ENCODE peak calls at places on chromosomes 2 and 18, in six cellular contexts. One of them, this sample, is unnamed.

GRCh38 chr18:39414009-39414700 is 1848.6 kb upstream of the CELF4 start:
- DNase-seq in B cell: no peak
- DNase-seq in kidney epithelial cell: peak; percentile 63
- DNase-seq in Panc1: peak; percentile 61
- DNase-seq in astrocyte: peak; percentile 78
- DNase-seq in transverse colon: no peak
- DNase-seq in this sample: peak; percentile 83

GRCh38 chr2:240369725-240370585 is 65.5 kb upstream of the GPC1 start:
- DNase-seq in B cell: no peak
- DNase-seq in kidney epithelial cell: peak; percentile 83
- DNase-seq in Panc1: no peak
- DNase-seq in astrocyte: peak; percentile 95
- DNase-seq in transverse colon: peak; percentile 33
- DNase-seq in this sample: peak; percentile 84

GRCh38 chr2:146651361-146651760 is 1193.5 kb upstream of the ACVR2A start:
- DNase-seq in B cell: no peak
- DNase-seq in kidney epithelial cell: no peak
- DNase-seq in Panc1: no peak
- DNase-seq in astrocyte: no peak
- DNase-seq in transverse colon: no peak
- DNase-seq in this sample: no peak

GRCh38 chr2:121489284-121489683 is 41.4 kb upstream of the RNU4ATAC start:
- DNase-seq in B cell: no peak
- DNase-seq in kidney epithelial cell: no peak
- DNase-seq in Panc1: no peak
- DNase-seq in astrocyte: peak; percentile 20
- DNase-seq in transverse colon: no peak
- DNase-seq in this sample: peak; percentile 92

GRCh38 chr2:237702439-237703397 is 75.3 kb downstream of the LRRFIP1 start:
- DNase-seq in B cell: no peak
- DNase-seq in kidney epithelial cell: no peak
- DNase-seq in Panc1: no peak
- DNase-seq in astrocyte: peak; percentile 85
- DNase-seq in transverse colon: peak; percentile 53
- DNase-seq in this sample: peak; percentile 36

GRCh38 chr2:16568998-16569397 is 96.6 kb downstream of the CYRIA start:
- DNase-seq in B cell: no peak
- DNase-seq in kidney epithelial cell: no peak
- DNase-seq in Panc1: no peak
- DNase-seq in astrocyte: peak; percentile 18
- DNase-seq in transverse colon: no peak
- DNase-seq in this sample: no peak

GRCh38 chr2:28638102-28638501 is 113.5 kb upstream of the PPP1CB start:
- DNase-seq in B cell: no peak
- DNase-seq in kidney epithelial cell: no peak
- DNase-seq in Panc1: no peak
- DNase-seq in astrocyte: no peak
- DNase-seq in transverse colon: no peak
- DNase-seq in this sample: no peak

GRCh38 chr18:62772860-62773584 is 57.7 kb downstream of the PHLPP1 start:
- DNase-seq in B cell: no peak
- DNase-seq in kidney epithelial cell: no peak
- DNase-seq in Panc1: no peak
- DNase-seq in astrocyte: no peak
- DNase-seq in transverse colon: no peak
- DNase-seq in this sample: no peak

GRCh38 chr18:79933765-79934164 is 17.7 kb downstream of the SLC66A2 start:
- DNase-seq in B cell: no peak
- DNase-seq in kidney epithelial cell: no peak
- DNase-seq in Panc1: no peak
- DNase-seq in astrocyte: peak; percentile 21
- DNase-seq in transverse colon: peak; percentile 71
- DNase-seq in this sample: no peak

GRCh38 chr18:26227051-26227672 is 917 bp downstream of the TAF4B start:
- DNase-seq in B cell: no peak
- DNase-seq in kidney epithelial cell: no peak
- DNase-seq in Panc1: no peak
- DNase-seq in astrocyte: no peak
- DNase-seq in transverse colon: no peak
- DNase-seq in this sample: peak; percentile 34

GRCh38 chr2:176192351-176192750 is 3.9 kb downstream of the HOXD1 start:
- DNase-seq in B cell: no peak
- DNase-seq in kidney epithelial cell: no peak
- DNase-seq in Panc1: no peak
- DNase-seq in astrocyte: no peak
- DNase-seq in transverse colon: no peak
- DNase-seq in this sample: no peak

GRCh38 chr2:19178175-19178574 is 180.2 kb downstream of the OSR1 start:
- DNase-seq in B cell: no peak
- DNase-seq in kidney epithelial cell: no peak
- DNase-seq in Panc1: no peak
- DNase-seq in astrocyte: peak; percentile 46
- DNase-seq in transverse colon: no peak
- DNase-seq in this sample: peak; percentile 27

GRCh38 chr18:10681581-10682367 is 155.9 kb downstream of the NAPG start:
- DNase-seq in B cell: no peak
- DNase-seq in kidney epithelial cell: no peak
- DNase-seq in Panc1: no peak
- DNase-seq in astrocyte: no peak
- DNase-seq in transverse colon: no peak
- DNase-seq in this sample: no peak

GRCh38 chr2:11102956-11103860 is 52.1 kb upstream of the SLC66A3 start:
- DNase-seq in B cell: no peak
- DNase-seq in kidney epithelial cell: no peak
- DNase-seq in Panc1: no peak
- DNase-seq in astrocyte: no peak
- DNase-seq in transverse colon: no peak
- DNase-seq in this sample: no peak

GRCh38 chr2:220961461-220961860 is 610.6 kb downstream of the EPHA4 start:
- DNase-seq in B cell: no peak
- DNase-seq in kidney epithelial cell: no peak
- DNase-seq in Panc1: no peak
- DNase-seq in astrocyte: no peak
- DNase-seq in transverse colon: no peak
- DNase-seq in this sample: no peak

GRCh38 chr2:116061023-116061422 is 1618.6 kb downstream of the DPP10 start:
- DNase-seq in B cell: no peak
- DNase-seq in kidney epithelial cell: no peak
- DNase-seq in Panc1: no peak
- DNase-seq in astrocyte: no peak
- DNase-seq in transverse colon: no peak
- DNase-seq in this sample: no peak

GRCh38 chr18:5167827-5168226 is 29.2 kb downstream of the AKAIN1 start:
- DNase-seq in B cell: no peak
- DNase-seq in kidney epithelial cell: no peak
- DNase-seq in Panc1: no peak
- DNase-seq in astrocyte: no peak
- DNase-seq in transverse colon: no peak
- DNase-seq in this sample: no peak

DNA sequence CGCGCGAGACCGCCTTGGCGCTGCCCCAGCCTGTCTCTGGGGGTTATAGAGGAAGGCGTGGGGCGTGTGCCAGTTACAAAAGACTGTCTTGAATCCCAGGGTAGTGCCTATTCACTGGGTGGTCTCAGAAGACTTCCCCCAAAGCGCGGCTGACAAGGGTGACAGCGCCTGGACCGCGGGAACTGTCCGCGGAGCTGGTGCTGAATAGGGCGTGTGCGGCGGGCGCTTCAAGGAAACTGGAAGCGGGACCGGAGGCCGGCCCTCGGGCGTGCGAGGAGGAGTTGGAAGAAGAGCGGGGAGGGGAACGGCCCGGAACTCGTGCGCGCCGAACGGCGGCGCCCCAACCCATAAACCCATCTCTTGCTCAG is 2.3 kb downstream of the EGR4 start:
- DNase-seq in B cell: peak; percentile 76
- DNase-seq in kidney epithelial cell: no peak
- DNase-seq in Panc1: no peak
- DNase-seq in astrocyte: peak; percentile 36
- DNase-seq in transverse colon: peak; percentile 45
- DNase-seq in this sample: no peak
- TF ChIP-seq CTCF in B cell: no peak
- TF ChIP-seq CTCF in kidney epithelial cell: no peak
- TF ChIP-seq CTCF in Panc1: no peak
- TF ChIP-seq CTCF in astrocyte: no peak
- TF ChIP-seq CTCF in transverse colon: no peak
- TF ChIP-seq CTCF in this sample: no peak

GRCh38 chr2:45837812-45838341 is 186.4 kb downstream of the PRKCE start:
- DNase-seq in B cell: no peak
- DNase-seq in kidney epithelial cell: no peak
- DNase-seq in Panc1: no peak
- DNase-seq in astrocyte: no peak
- DNase-seq in transverse colon: no peak
- DNase-seq in this sample: no peak

GRCh38 chr2:45834858-45835257 is 183.4 kb downstream of the PRKCE start:
- DNase-seq in B cell: no peak
- DNase-seq in kidney epithelial cell: no peak
- DNase-seq in Panc1: no peak
- DNase-seq in astrocyte: no peak
- DNase-seq in transverse colon: no peak
- DNase-seq in this sample: no peak

GRCh38 chr2:45836740-45837139 is 185.3 kb downstream of the PRKCE start:
- DNase-seq in B cell: peak; percentile 48
- DNase-seq in kidney epithelial cell: no peak
- DNase-seq in Panc1: no peak
- DNase-seq in astrocyte: no peak
- DNase-seq in transverse colon: no peak
- DNase-seq in this sample: no peak

GRCh38 chr2:45834372-45834771 is 182.9 kb downstream of the PRKCE start:
- DNase-seq in B cell: no peak
- DNase-seq in kidney epithelial cell: no peak
- DNase-seq in Panc1: no peak
- DNase-seq in astrocyte: no peak
- DNase-seq in transverse colon: no peak
- DNase-seq in this sample: no peak

GRCh38 chr2:45836316-45836715 is 184.8 kb downstream of the PRKCE start:
- DNase-seq in B cell: no peak
- DNase-seq in kidney epithelial cell: no peak
- DNase-seq in Panc1: no peak
- DNase-seq in astrocyte: no peak
- DNase-seq in transverse colon: no peak
- DNase-seq in this sample: no peak
- TF ChIP-seq CTCF in B cell: no peak
- TF ChIP-seq CTCF in kidney epithelial cell: no peak
- TF ChIP-seq CTCF in Panc1: no peak
- TF ChIP-seq CTCF in astrocyte: no peak
- TF ChIP-seq CTCF in transverse colon: no peak
- TF ChIP-seq CTCF in this sample: no peak

DNA sequence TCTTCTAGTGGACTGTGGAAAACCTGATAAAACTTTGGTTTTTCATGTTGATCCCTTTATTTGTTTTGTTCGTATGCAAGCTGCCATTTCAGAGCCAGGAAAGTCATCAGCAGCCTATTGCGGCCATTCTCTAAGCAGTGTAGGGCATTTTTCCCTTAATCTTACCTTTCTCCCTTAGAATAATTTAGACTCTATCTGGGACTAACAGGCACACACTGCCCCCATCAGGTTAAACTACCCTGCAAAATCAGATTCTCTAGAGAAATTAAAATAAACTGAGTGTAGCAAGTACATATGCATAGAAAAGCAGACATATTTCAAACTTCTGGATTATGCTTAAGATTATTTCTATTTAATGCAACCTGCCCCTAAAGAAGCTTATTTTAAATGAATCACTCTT is 347.4 kb downstream of the METTL4 start:
- DNase-seq in B cell: no peak
- DNase-seq in kidney epithelial cell: no peak
- DNase-seq in Panc1: peak; percentile 7
- DNase-seq in astrocyte: peak; percentile 34
- DNase-seq in transverse colon: no peak
- DNase-seq in this sample: peak; percentile 63
- TF ChIP-seq CTCF in B cell: no peak
- TF ChIP-seq CTCF in kidney epithelial cell: peak; percentile 53
- TF ChIP-seq CTCF in Panc1: peak; percentile 48
- TF ChIP-seq CTCF in astrocyte: peak; percentile 64
- TF ChIP-seq CTCF in transverse colon: peak; percentile 42
- TF ChIP-seq CTCF in this sample: peak; percentile 76

DNA sequence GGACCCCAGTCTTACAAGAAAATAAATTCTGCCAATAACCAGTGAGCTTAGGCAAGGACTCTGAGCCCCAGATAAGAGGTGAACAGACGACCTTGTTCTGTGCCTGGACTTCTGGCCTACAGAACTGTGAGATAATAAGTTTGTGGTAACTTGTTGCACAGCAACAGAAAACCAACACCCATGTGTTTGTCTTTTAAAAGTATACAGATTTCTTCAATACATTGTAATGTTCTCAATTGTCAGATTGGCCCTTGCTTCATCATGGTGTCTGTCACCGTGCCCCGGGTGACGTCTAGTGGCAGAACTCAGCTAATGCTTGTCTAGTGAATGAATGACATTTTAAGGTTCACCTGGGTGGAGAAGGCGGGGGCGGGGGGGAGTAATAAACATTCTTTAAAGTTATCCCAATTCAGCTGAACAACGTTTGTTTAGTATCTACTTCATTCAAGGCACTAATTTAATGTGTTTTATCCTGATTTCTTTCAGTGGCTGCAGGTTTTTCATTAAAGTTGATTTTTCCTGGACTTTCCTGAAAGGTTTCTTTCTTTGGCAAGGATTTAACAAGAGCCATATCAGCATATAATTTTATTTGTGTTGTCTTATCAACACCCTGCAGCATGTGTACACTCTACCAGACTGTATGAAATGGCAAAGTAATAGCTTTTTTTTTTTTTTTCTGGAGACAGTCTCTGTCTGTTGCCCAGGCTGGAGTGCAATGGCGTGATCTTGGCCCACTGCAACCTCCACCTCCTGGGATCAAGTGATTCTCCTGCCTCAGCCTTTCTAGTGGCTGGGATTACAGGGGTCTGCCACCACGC is 123.8 kb upstream of the DLX2 start:
- DNase-seq in B cell: no peak
- DNase-seq in kidney epithelial cell: no peak
- DNase-seq in Panc1: no peak
- DNase-seq in astrocyte: no peak
- DNase-seq in transverse colon: peak; percentile 81
- DNase-seq in this sample: no peak
- TF ChIP-seq CTCF in B cell: no peak
- TF ChIP-seq CTCF in kidney epithelial cell: no peak
- TF ChIP-seq CTCF in Panc1: peak; percentile 73
- TF ChIP-seq CTCF in astrocyte: no peak
- TF ChIP-seq CTCF in transverse colon: peak; percentile 69
- TF ChIP-seq CTCF in this sample: peak; percentile 23

GRCh38 chr2:5915926-5916325 is 223.7 kb downstream of the SOX11 start:
- DNase-seq in B cell: no peak
- DNase-seq in kidney epithelial cell: no peak
- DNase-seq in Panc1: peak; percentile 13
- DNase-seq in astrocyte: peak; percentile 15
- DNase-seq in transverse colon: no peak
- DNase-seq in this sample: peak; percentile 3
- TF ChIP-seq CTCF in B cell: no peak
- TF ChIP-seq CTCF in kidney epithelial cell: peak; percentile 42
- TF ChIP-seq CTCF in Panc1: peak; percentile 52
- TF ChIP-seq CTCF in astrocyte: peak; percentile 43
- TF ChIP-seq CTCF in transverse colon: no peak
- TF ChIP-seq CTCF in this sample: peak; percentile 37

DNA sequence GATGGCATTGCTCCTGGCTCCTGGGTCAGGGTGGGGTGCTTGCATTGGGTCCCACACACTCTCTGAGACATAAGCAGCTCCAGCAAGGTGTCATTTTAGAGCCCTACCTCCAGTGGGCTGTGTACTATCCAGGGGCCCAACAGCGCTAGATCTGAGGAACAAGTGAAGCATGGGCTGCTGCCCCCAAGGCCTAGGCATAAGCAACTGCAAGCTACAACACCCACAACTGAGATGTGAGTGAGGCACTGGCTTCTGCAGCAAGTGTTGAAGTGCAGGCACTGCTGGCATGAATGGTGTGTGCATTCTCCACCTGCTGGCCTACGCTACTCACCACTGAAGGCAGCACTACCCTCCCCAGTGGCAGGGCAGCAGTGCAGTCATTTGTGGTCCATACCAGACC is 81.0 kb upstream of the STK39 start:
- DNase-seq in B cell: no peak
- DNase-seq in kidney epithelial cell: no peak
- DNase-seq in Panc1: no peak
- DNase-seq in astrocyte: no peak
- DNase-seq in transverse colon: no peak
- DNase-seq in this sample: no peak
- TF ChIP-seq CTCF in B cell: no peak
- TF ChIP-seq CTCF in kidney epithelial cell: no peak
- TF ChIP-seq CTCF in Panc1: no peak
- TF ChIP-seq CTCF in astrocyte: no peak
- TF ChIP-seq CTCF in transverse colon: no peak
- TF ChIP-seq CTCF in this sample: no peak